ENCODE peak calls at places on chromosomes 16 and 17, in six cellular contexts. W is PC-3, K is IMR-90, V is AG10803, G is coronary artery, U is fibroblast of lung. H is an unnamed sample.

GRCh38 chr17:50026901-50027638 is 28.8 kb upstream of the ITGA3 start:
- DNase-seq in G (peak; percentile 88), U (peak; percentile 69), V (peak; percentile 72), W (peak; percentile 98), K (peak; percentile 75), H (peak; percentile 89)

GRCh38 chr16:22732959-22733358 is 81.0 kb upstream of the HS3ST2 start:
- DNase-seq in V (no peak), U (no peak), K (no peak), G (no peak), W (no peak), H (no peak)

GRCh38 chr16:50289950-50290764 is 23.8 kb downstream of the ADCY7 start:
- DNase-seq in W (no peak), K (no peak), V (no peak), U (no peak), G (no peak), H (no peak)

GRCh38 chr16:84041881-84042280 is 714 bp downstream of the SLC38A8 start:
- DNase-seq in K (no peak), W (no peak), G (no peak), V (no peak), U (no peak), H (no peak)

GRCh38 chr16:56848056-56848936 is 16.7 kb upstream of the SLC12A3 start:
- DNase-seq in G (no peak), U (peak; percentile 88), V (peak; percentile 75), K (peak; percentile 79), W (peak; percentile 70), H (peak; percentile 78)

GRCh38 chr16:2276501-2277195 is 8.7 kb upstream of the RNPS1 start:
- DNase-seq in G (no peak), U (no peak), W (no peak), K (no peak), V (no peak), H (no peak)

GRCh38 chr17:21140911-21141310 is 14.1 kb downstream of the DHRS7B start:
- DNase-seq in V (no peak), G (no peak), W (no peak), U (no peak), K (no peak), H (no peak)

GRCh38 chr17:72381597-72382397 is 261.0 kb downstream of the SOX9 start:
- DNase-seq in W (peak; percentile 44), K (no peak), V (no peak), G (no peak), U (no peak), H (no peak)

GRCh38 chr16:49623501-49624266 is 232.2 kb downstream of the ZNF423 start:
- DNase-seq in U (no peak), G (peak; percentile 46), V (no peak), W (no peak), K (no peak), H (no peak)

GRCh38 chr17:60065136-60065535 is 13.6 kb downstream of the HEATR6 start:
- DNase-seq in W (peak; percentile 71), G (no peak), K (peak; percentile 65), U (peak; percentile 32), V (no peak), H (no peak)

GRCh38 chr17:40369923-40370322 is 5.4 kb upstream of the GJD3 start:
- DNase-seq in G (no peak), W (no peak), U (no peak), K (no peak), V (no peak), H (no peak)

GRCh38 chr16:29777576-29778360 is at the start of gene ZG16:
- DNase-seq in W (peak; percentile 35), G (no peak), K (no peak), U (no peak), V (no peak), H (no peak)

GRCh38 chr17:81163703-81164413 is 1.4 kb upstream of the PVALEF start:
- DNase-seq in K (no peak), V (no peak), W (no peak), U (no peak), G (no peak), H (no peak)

GRCh38 chr16:85080923-85081498 is 31.3 kb downstream of the CIBAR2 start:
- DNase-seq in K (no peak), W (no peak), G (no peak), U (no peak), V (no peak), H (no peak)

GRCh38 chr16:22099256-22099975 is 7.1 kb downstream of the VWA3A start:
- DNase-seq in G (no peak), W (no peak), K (no peak), U (no peak), V (no peak), H (no peak)

GRCh38 chr17:59377410-59377809 is 46.0 kb downstream of the YPEL2 start:
- DNase-seq in G (no peak), K (peak; percentile 49), U (peak; percentile 72), W (no peak), V (peak; percentile 80), H (peak; percentile 59)

GRCh38 chr17:78359216-78359935 is 501 bp downstream of the SOCS3 start:
- DNase-seq in W (no peak), G (no peak), V (no peak), K (no peak), U (peak; percentile 55), H (no peak)

GRCh38 chr16:50683689-50684374 is 2.7 kb upstream of the SNX20 start:
- DNase-seq in V (no peak), G (no peak), K (no peak), U (no peak), W (no peak), H (no peak)

GRCh38 chr16:1170076-1170418 is 17.1 kb downstream of the CACNA1H start:
- DNase-seq in G (no peak), U (no peak), V (no peak), K (no peak), W (no peak), H (no peak)

GRCh38 chr17:79803997-79804855 is 7.3 kb upstream of the CBX8 start:
- DNase-seq in G (no peak), V (no peak), W (no peak), K (no peak), U (no peak), H (peak; percentile 43)

GRCh38 chr17:28475151-28475900 is 1.9 kb downstream of the SLC13A2 start:
- DNase-seq in U (no peak), G (no peak), W (peak; percentile 12), V (no peak), K (no peak), H (no peak)

GRCh38 chr17:43169561-43170139 is 1.4 kb upstream of the NBR1 start:
- DNase-seq in W (peak; percentile 7), U (peak; percentile 0), V (peak; percentile 44), K (peak; percentile 26), G (peak; percentile 75), H (no peak)

GRCh38 chr16:84700518-84701277 is 898 bp downstream of the USP10 start:
- DNase-seq in K (peak; percentile 29), U (peak; percentile 24), V (no peak), G (no peak), W (peak; percentile 36), H (peak; percentile 38)

GRCh38 chr17:32275060-32276042 is 9.7 kb downstream of the RHBDL3 start:
- DNase-seq in K (peak; percentile 90), W (peak; percentile 74), G (no peak), U (peak; percentile 89), V (peak; percentile 83), H (peak; percentile 83)

DNA sequence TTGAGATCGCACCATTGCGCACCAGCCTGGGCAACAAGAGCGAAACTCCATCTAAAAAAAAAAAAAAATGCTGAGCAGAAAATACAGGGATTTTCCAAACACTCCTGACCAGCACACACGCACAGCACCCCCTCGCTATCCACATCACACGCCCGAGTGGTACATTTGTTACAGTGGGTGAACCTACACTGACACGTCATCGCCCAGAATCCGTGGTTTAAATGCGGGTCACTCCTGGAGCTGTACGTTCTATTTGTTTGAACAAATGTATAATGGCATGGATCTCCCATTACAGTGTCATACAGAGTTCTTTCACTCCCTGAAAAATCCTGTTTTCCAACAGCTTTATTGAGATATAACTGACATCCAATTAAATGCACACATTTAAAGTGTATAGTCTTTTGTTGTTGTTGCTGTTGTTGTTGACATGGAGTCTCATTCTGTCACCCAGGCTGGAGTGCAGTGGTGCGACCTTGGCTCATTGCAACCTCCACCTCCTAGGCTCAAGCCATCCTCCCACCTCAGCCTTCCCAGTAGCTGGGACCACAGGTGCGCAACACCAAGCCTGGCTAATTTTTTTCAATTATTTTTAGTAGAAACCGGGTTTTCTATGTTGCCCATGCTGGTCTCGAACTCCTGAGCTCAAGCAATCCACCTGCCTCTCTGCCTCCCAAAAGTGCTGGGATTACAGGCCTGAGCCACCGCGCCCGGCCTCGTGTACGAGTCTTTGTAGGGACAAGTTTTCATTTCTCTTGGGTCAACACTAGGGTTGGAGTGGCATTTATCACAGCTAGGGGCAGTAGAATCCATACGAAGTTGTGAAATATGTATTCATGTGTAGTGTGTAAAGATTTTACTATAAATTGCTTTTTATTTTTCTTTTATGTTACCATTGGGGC is 4.4 kb upstream of the CARHSP1 start:
- DNase-seq in K (no peak), V (no peak), U (no peak), W (no peak), G (no peak), H (no peak)
- TF ChIP-seq CTCF in K (peak; percentile 14), V (peak; percentile 17), U (no peak), W (peak; percentile 34), G (no peak), H (peak; percentile 16)

GRCh38 chr16:88063201-88063773 is 112.1 kb downstream of the BANP start:
- DNase-seq in V (peak; percentile 98), U (peak; percentile 84), K (peak; percentile 85), G (no peak), W (no peak), H (no peak)
- TF ChIP-seq CTCF in V (peak; percentile 75), U (peak; percentile 69), K (peak; percentile 43), G (no peak), W (no peak), H (no peak)

DNA sequence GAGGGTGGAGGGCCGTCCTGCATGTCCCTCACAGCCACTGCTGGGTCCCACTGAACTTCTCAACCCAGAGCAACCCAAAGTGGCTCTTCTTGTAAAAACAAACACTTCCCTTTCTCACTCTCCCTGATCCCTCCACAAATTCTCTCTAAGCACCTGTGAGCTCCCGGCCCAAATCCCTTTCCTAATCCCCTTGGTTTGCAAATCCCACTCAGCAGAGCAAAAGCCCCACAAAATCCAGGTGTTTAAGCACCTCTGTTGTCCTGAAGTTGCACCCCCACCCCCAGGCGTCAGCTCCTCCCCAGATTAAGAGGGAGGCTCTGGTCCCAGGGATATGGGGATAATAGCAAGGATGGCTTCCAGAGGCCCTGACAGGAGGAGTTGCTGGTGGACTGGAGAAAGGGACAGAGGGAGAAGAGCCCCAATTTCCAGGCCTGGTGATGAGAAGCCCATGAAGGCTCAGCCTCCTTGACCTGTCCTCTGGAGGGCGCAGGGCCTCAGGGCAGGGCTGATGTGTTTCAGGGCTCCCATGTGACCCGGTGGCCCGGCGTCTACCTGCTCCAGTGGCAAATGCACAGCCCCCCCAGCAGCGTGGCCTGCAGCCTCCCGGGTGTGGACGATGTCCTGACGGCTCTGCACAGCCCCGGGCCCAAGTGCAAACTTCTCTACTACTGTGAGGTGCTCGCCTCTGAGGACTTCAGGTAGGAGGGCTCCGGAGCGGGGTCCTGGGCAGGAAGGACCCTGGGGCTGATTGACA is 23.0 kb downstream of the NAGPA start:
- DNase-seq in K (no peak), V (no peak), W (no peak), G (no peak), U (no peak), H (no peak)
- TF ChIP-seq CTCF in K (no peak), V (no peak), W (no peak), G (no peak), U (no peak), H (no peak)

DNA sequence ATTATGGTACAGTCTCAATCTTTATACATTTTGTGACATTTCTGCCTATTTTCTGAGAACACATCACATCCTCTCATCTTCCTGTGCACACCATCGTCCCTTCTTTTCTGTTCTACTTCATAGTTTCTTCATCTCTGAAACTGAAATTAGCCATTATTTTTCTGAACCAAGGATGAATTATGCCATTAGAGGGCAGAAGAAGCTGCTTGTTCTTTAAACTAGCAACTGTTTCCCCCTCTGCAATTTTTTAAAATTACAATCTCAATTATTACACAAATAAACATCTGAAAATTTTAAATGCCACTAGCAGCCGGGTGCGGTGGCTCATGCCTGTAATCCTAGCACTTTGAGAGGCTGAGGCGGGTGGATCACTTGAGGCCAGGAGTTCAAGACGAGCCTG is 41.3 kb downstream of the RBBP6 start:
- DNase-seq in W (peak; percentile 53), G (no peak), K (peak; percentile 62), V (peak; percentile 54), U (peak; percentile 28), H (peak; percentile 35)
- TF ChIP-seq CTCF in W (peak; percentile 64), G (no peak), K (peak; percentile 71), V (peak; percentile 64), U (peak; percentile 49), H (peak; percentile 59)

H was measured in MCF 10A.